ENCODE peak calls at places on chromosomes 2 and 18, in seven cellular contexts. W, U, E, B, G, J and Y are unnamed samples.

GRCh38 chr2:235866373-235866772 is 301.8 kb downstream of the GBX2 start:
- DNase-seq in B (no peak), G (no peak), W (no peak), J (no peak), E (no peak), U (no peak), Y (no peak)

GRCh38 chr2:134375935-134376334 is 122.1 kb downstream of the MGAT5 start:
- DNase-seq in U (no peak), J (no peak), G (peak; percentile 23), B (no peak), W (peak; percentile 75), E (no peak), Y (peak; percentile 50)

GRCh38 chr2:173077506-173078177 is 2.0 kb downstream of the MAP3K20 start:
- DNase-seq in G (no peak), W (no peak), B (no peak), E (no peak), U (peak; percentile 44), J (no peak), Y (no peak)

GRCh38 chr2:145323512-145323911 is 803.6 kb upstream of the ZEB2 start:
- DNase-seq in B (no peak), E (peak; percentile 74), G (no peak), J (no peak), U (no peak), W (no peak), Y (no peak)

GRCh38 chr2:72915907-72916742 is 1.2 kb upstream of the EMX1 start:
- DNase-seq in W (peak; percentile 60), E (no peak), B (no peak), U (peak; percentile 66), G (peak; percentile 79), J (no peak), Y (peak; percentile 63)

GRCh38 chr2:120650022-120650644 is 85.5 kb upstream of the GLI2 start:
- DNase-seq in B (no peak), U (no peak), J (no peak), E (no peak), W (no peak), G (no peak), Y (no peak)

GRCh38 chr2:130976591-130977237 is 116.5 kb downstream of the FAM168B start:
- DNase-seq in W (no peak), U (no peak), G (no peak), B (no peak), J (no peak), E (no peak), Y (no peak)

GRCh38 chr18:52422985-52423601 is 83.1 kb downstream of the DCC start:
- DNase-seq in J (no peak), G (no peak), W (no peak), U (no peak), E (no peak), B (no peak), Y (peak; percentile 5)

GRCh38 chr2:42494434-42495233 is 852 bp upstream of the KCNG3 start:
- DNase-seq in E (peak; percentile 82), U (peak; percentile 77), W (peak; percentile 87), J (peak; percentile 88), G (peak; percentile 85), B (peak; percentile 35), Y (peak; percentile 91)

GRCh38 chr2:13005761-13006336 is 289.1 kb downstream of the TRIB2 start:
- DNase-seq in G (no peak), B (no peak), J (no peak), U (no peak), E (no peak), W (no peak), Y (no peak)

GRCh38 chr2:38037757-38038615 is 38.0 kb downstream of the CYP1B1 start:
- DNase-seq in W (no peak), J (no peak), E (no peak), G (no peak), U (peak; percentile 9), B (peak; percentile 76), Y (no peak)

GRCh38 chr18:13380671-13381070 is 162.1 kb downstream of the LDLRAD4 start:
- DNase-seq in E (no peak), W (no peak), J (no peak), G (no peak), B (no peak), U (no peak), Y (no peak)

GRCh38 chr2:65177754-65178442 is 48.0 kb upstream of the RAB1A start:
- DNase-seq in W (no peak), U (no peak), B (no peak), E (no peak), J (no peak), G (no peak), Y (no peak)

DNA sequence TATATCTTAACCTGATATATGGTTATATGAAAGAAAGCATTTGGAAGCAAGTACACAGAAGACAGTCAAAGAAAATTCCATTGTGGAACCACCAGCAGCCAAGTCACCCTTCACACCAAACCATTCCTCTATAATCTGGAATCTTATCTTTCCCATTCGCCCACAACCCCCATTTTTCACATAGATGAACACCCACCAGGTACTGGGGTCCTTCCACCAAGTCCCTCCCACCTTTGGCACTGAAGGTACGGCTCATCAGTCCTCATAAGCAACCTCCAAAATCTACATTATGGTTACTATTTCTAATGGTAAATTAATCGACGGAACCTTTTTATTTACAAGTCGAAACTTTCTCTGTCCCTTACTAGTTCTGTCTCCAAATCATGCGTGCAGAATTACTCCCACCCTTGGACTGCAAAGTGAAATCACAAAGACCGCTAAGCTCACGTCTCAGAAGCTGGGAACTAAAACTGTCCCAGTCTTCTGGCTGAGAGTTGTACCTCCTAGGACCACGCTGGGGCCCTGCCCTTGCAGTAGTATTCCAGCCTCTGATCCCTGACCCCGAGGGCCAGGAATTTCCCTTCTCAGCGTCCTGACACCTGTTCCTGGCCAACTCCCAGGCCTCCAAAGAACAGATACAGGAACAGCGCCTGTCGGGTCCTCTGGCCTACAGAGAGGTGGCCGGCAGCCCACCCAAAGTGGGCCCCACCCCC is 702 bp downstream of the OLA1 start:
- DNase-seq in B (no peak), U (peak; percentile 52), E (no peak), J (no peak), G (peak; percentile 16), W (peak; percentile 70), Y (peak; percentile 27)
- TF ChIP-seq JUND in B (no peak), U (no peak), E (no peak), J (no peak), G (no peak), W (no peak), Y (no peak)

DNA sequence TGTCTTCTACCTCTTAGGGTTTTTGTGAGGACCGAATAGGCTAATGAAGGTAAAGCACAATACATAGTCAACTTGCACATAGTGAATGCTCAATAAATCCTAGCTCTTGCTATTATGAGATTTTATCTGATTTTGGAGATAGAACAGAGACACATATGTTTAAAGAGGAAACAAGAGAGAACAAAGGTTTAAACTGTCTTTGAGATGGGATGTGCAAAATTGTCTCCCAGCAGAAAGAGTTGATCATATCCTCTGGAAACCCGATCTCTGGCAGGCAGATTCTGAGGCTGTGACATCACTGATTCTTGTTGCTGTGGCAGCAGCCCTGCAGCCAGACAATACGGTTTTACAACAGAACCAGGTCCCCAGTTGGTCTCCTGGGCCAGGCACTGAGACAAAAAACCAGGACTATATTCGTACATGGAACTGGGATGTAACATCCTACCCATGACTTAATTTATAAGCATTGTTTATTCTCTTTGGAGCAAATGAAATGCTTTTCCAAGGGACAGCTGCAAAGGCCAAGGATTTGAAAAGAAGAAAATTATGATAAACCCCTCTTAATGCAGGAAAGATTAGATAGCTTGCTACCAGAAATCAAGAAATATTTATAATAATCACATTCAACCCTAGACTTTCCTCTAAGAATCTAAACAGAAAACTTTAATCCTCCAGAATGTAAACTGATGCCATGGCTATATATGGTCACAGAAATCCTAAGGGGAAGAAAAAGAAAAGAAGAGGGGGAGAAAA is 80.2 kb downstream of the SLC8A1 start:
- DNase-seq in W (no peak), J (peak; percentile 2), B (no peak), E (no peak), G (peak; percentile 24), U (no peak), Y (no peak)
- TF ChIP-seq JUND in W (no peak), J (peak; percentile 30), B (no peak), E (no peak), G (peak; percentile 78), U (no peak), Y (no peak)

DNA sequence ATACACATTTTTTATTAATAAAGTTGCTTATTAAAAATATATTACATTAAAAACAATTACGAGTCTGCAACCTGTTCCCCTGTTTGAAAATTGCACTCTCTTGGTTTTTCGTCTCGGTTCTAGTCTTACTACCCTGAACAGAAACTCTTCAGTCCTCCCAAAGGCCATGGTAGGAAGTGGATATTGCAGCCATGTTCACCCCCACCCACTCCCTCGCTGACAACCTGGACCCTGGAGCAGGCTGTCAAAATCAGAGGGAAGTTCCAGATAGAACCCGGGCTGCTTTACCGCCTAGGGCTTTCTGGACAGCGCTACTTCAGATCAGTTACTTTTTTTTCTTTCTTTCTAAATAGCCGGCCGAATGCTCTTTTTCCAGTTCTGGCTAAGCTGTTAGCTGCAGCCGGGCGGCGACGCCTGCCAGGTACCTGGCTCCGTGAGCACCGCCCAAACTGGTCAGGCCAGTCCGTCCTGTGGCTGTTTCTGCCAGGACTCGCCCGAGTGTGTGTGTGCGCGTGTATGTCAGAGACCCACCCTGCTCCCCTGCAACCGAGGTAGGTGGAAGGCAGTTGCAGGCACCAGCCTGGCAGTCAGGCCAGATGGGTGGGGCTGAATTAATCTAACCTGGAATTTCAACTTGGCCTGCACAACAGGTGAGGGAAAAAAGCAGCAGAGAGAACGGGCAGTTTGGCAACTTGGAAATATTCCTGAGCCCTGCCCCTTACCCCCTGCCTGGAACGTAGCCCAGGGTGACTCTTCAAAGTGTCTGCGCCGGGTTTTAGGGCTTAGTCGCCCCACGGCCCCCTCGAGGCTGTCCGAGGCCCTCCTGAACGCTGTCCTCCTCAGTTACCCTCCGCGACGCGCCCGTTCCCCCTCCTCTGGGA is 1.1 kb upstream of the TET3 start:
- DNase-seq in W (peak; percentile 63), J (no peak), G (peak; percentile 74), E (peak; percentile 88), B (no peak), U (peak; percentile 62), Y (peak; percentile 96)
- TF ChIP-seq JUND in W (no peak), J (no peak), G (no peak), E (no peak), B (no peak), U (no peak), Y (no peak)

GRCh38 chr18:23156134-23156533 is 20.8 kb downstream of the CABLES1 start:
- DNase-seq in U (no peak), E (no peak), W (no peak), J (no peak), G (no peak), B (no peak), Y (no peak)

GRCh38 chr18:23158884-23159820 is 23.9 kb downstream of the CABLES1 start:
- DNase-seq in J (no peak), G (no peak), E (no peak), W (no peak), U (no peak), B (no peak), Y (no peak)

GRCh38 chr18:23154823-23155517 is 19.7 kb downstream of the CABLES1 start:
- DNase-seq in E (no peak), G (peak; percentile 74), B (no peak), J (no peak), U (no peak), W (no peak), Y (no peak)

GRCh38 chr18:23155537-23155936 is 20.3 kb downstream of the CABLES1 start:
- DNase-seq in G (no peak), J (no peak), W (no peak), E (no peak), B (no peak), U (no peak), Y (peak; percentile 59)

DNA sequence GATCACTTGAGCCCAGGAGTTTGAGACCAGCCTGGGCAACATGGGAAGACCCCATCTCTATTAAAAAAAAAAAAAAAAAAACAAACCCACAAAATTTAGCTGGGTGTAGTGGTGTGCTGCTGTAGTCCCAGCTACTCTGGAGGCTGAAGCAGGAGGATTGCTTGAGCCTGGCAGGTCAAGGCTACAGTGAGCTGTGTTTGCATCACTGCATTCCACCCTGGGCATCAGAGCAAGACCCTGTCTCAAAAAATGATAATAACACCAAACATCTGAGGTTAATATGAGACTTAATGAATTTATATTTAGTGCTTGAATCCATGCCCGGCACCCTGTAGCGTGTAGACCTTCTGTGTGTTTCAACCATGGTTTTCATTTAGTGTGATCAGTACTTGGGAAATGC is 22.8 kb downstream of the CABLES1 start:
- DNase-seq in G (no peak), J (no peak), B (no peak), U (no peak), E (no peak), W (no peak), Y (no peak)
- TF ChIP-seq JUND in G (no peak), J (no peak), B (no peak), U (no peak), E (no peak), W (no peak), Y (no peak)